ENCODE peak calls at places on chromosomes 13 and 19, in six cellular contexts. T is NCI-H1417, S is nucleus accumbens, J is fibroblast of pulmonary artery, E is AG08396, G is SW 1271. K is an unnamed sample.
A peak's percentile ranks its signal among the peaks of the same experiment; 100 is the strongest.

GRCh38 chr19:40262422-40262821 is 22.7 kb downstream of the AKT2 start:
- DNase-seq in E (no peak), T (no peak), S (no peak), G (no peak), J (no peak), K (no peak)

GRCh38 chr13:113979791-113980471 is 6.1 kb upstream of the C13orf46 start:
- DNase-seq in S (no peak), G (no peak), J (no peak), T (no peak), E (no peak), K (no peak)

GRCh38 chr19:11418518-11419506 is at the start of gene RGL3:
- DNase-seq in J (no peak), T (peak; percentile 87), S (no peak), E (peak; percentile 84), G (no peak), K (no peak)

GRCh38 chr13:42638101-42638500 is 64.1 kb downstream of the TNFSF11 start:
- DNase-seq in E (no peak), J (no peak), G (no peak), S (no peak), T (no peak), K (no peak)

GRCh38 chr19:2110822-2111221 is 14.1 kb downstream of the IZUMO4 start:
- DNase-seq in G (no peak), E (no peak), S (no peak), T (no peak), J (no peak), K (no peak)

GRCh38 chr13:28355822-28356371 is 139.0 kb downstream of the FLT1 start:
- DNase-seq in E (no peak), T (no peak), G (no peak), S (no peak), J (peak; percentile 91), K (no peak)

GRCh38 chr13:30983431-30983830 is 51.0 kb downstream of the TEX26 start:
- DNase-seq in J (no peak), E (no peak), T (no peak), G (no peak), S (no peak), K (no peak)

GRCh38 chr13:96835591-96835990 is 158.7 kb downstream of the OXGR1 start:
- DNase-seq in J (no peak), E (no peak), T (no peak), G (no peak), S (no peak), K (no peak)

GRCh38 chr13:31115616-31116015 is 46.1 kb downstream of the HSPH1 start:
- DNase-seq in G (no peak), J (no peak), E (no peak), S (no peak), T (peak; percentile 14), K (no peak)

GRCh38 chr19:3154957-3155736 is 19.3 kb downstream of the GNA15 start:
- DNase-seq in T (no peak), G (peak; percentile 98), E (peak; percentile 87), S (no peak), J (peak; percentile 100), K (peak; percentile 96)

GRCh38 chr19:7182489-7182888 is 111.7 kb downstream of the INSR start:
- DNase-seq in S (no peak), J (no peak), G (no peak), E (no peak), T (no peak), K (no peak)

GRCh38 chr19:12833747-12834417 is 497 bp downstream of the RTBDN start:
- DNase-seq in E (peak; percentile 70), G (peak; percentile 39), J (no peak), S (no peak), T (peak; percentile 88), K (peak; percentile 28)

GRCh38 chr13:75761373-75761772 is 125.2 kb downstream of the LMO7 start:
- DNase-seq in G (no peak), J (peak; percentile 31), T (no peak), S (no peak), E (no peak), K (peak; percentile 35)

GRCh38 chr13:63209330-63210017 is 1793.8 kb upstream of the PCDH20 start:
- DNase-seq in G (no peak), S (no peak), E (no peak), T (no peak), J (peak; percentile 28), K (no peak)

GRCh38 chr13:51912091-51912490 is 50.3 kb downstream of the CCDC70 start:
- DNase-seq in S (peak; percentile 70), E (no peak), T (peak; percentile 75), J (no peak), G (no peak), K (no peak)

GRCh38 chr19:14599548-14600147 is 16.8 kb downstream of the CLEC17A start:
- DNase-seq in J (no peak), G (no peak), S (no peak), E (no peak), T (no peak), K (no peak)

GRCh38 chr13:26061947-26062346 is 10.1 kb upstream of the SHISA2 start:
- DNase-seq in S (no peak), T (no peak), J (peak; percentile 53), G (no peak), E (peak; percentile 36), K (no peak)

GRCh38 chr19:39052243-39052746 is 19.9 kb upstream of the FBXO27 start:
- DNase-seq in S (peak; percentile 54), J (peak; percentile 69), E (peak; percentile 50), T (no peak), G (peak; percentile 33), K (peak; percentile 81)

GRCh38 chr13:27549406-27549981 is 70.8 kb downstream of the LNX2 start:
- DNase-seq in J (peak; percentile 24), S (no peak), G (no peak), T (no peak), E (no peak), K (no peak)

GRCh38 chr13:57632276-57633140 is 964 bp downstream of the PCDH17 start:
- DNase-seq in S (peak; percentile 75), T (peak; percentile 36), G (no peak), E (peak; percentile 2), J (peak; percentile 12), K (no peak)

GRCh38 chr19:58059003-58059671 is at the start of gene ZNF135:
- DNase-seq in E (peak; percentile 99), G (peak; percentile 38), S (peak; percentile 86), T (peak; percentile 2), J (peak; percentile 77), K (no peak)

GRCh38 chr19:46030861-46031550 is 8.2 kb upstream of the PGLYRP1 start:
- DNase-seq in G (no peak), J (no peak), S (no peak), T (no peak), E (no peak), K (no peak)

GRCh38 chr19:12867120-12868099 is 13.8 kb downstream of the DNASE2 start:
- DNase-seq in S (no peak), J (peak; percentile 61), T (no peak), G (peak; percentile 19), E (peak; percentile 93), K (peak; percentile 70)

GRCh38 chr13:23087884-23088283 is 92.9 kb upstream of the SGCG start:
- DNase-seq in T (no peak), E (peak; percentile 27), G (peak; percentile 4), J (peak; percentile 39), S (no peak), K (peak; percentile 29)

GRCh38 chr13:50126378-50127016 is 111.3 kb downstream of the KCNRG start:
- DNase-seq in S (no peak), E (no peak), J (peak; percentile 54), T (peak; percentile 93), G (peak; percentile 30), K (peak; percentile 35)